ENCODE peak calls at places on chromosomes 16 and 17, in five cellular contexts. One of them, this sample, is unnamed.

GRCh38 chr17:64183815-64184397 is 54.0 kb upstream of the ERN1 start:
- DNase-seq in kidney epithelial cell: no peak
- DNase-seq in hepatocyte: no peak
- DNase-seq in lower lobe of right lung: no peak
- DNase-seq in OCI-LY7: no peak
- DNase-seq in this sample: no peak

GRCh38 chr16:4319454-4319853 is 3.6 kb downstream of the GLIS2 start:
- DNase-seq in kidney epithelial cell: no peak
- DNase-seq in hepatocyte: no peak
- DNase-seq in lower lobe of right lung: no peak
- DNase-seq in OCI-LY7: peak; percentile 21
- DNase-seq in this sample: no peak

GRCh38 chr16:54750249-54750648 is 180.4 kb upstream of the IRX5 start:
- DNase-seq in kidney epithelial cell: no peak
- DNase-seq in hepatocyte: no peak
- DNase-seq in lower lobe of right lung: no peak
- DNase-seq in OCI-LY7: no peak
- DNase-seq in this sample: no peak

GRCh38 chr17:44901323-44901965 is 2.2 kb upstream of the EFTUD2 start:
- DNase-seq in kidney epithelial cell: no peak
- DNase-seq in hepatocyte: no peak
- DNase-seq in lower lobe of right lung: no peak
- DNase-seq in OCI-LY7: no peak
- DNase-seq in this sample: no peak

GRCh38 chr16:4771646-4772045 is 4.7 kb upstream of the ZNF500 start:
- DNase-seq in kidney epithelial cell: no peak
- DNase-seq in hepatocyte: no peak
- DNase-seq in lower lobe of right lung: no peak
- DNase-seq in OCI-LY7: no peak
- DNase-seq in this sample: no peak

GRCh38 chr16:14024300-14024699 is 46.8 kb upstream of the MRTFB start:
- DNase-seq in kidney epithelial cell: no peak
- DNase-seq in hepatocyte: no peak
- DNase-seq in lower lobe of right lung: no peak
- DNase-seq in OCI-LY7: peak; percentile 15
- DNase-seq in this sample: no peak

GRCh38 chr17:1907818-1908698 is 78.3 kb downstream of the RPA1 start:
- DNase-seq in kidney epithelial cell: no peak
- DNase-seq in hepatocyte: peak; percentile 54
- DNase-seq in lower lobe of right lung: no peak
- DNase-seq in OCI-LY7: peak; percentile 41
- DNase-seq in this sample: no peak

GRCh38 chr17:54891176-54891821 is 9.4 kb upstream of the TOM1L1 start:
- DNase-seq in kidney epithelial cell: no peak
- DNase-seq in hepatocyte: peak; percentile 85
- DNase-seq in lower lobe of right lung: no peak
- DNase-seq in OCI-LY7: peak; percentile 32
- DNase-seq in this sample: no peak

GRCh38 chr16:23365602-23366240 is 63.6 kb downstream of the SCNN1B start:
- DNase-seq in kidney epithelial cell: no peak
- DNase-seq in hepatocyte: no peak
- DNase-seq in lower lobe of right lung: no peak
- DNase-seq in OCI-LY7: peak; percentile 69
- DNase-seq in this sample: peak; percentile 1

GRCh38 chr17:60525347-60525623 is 757 bp downstream of the APPBP2 start:
- DNase-seq in kidney epithelial cell: no peak
- DNase-seq in hepatocyte: peak; percentile 40
- DNase-seq in lower lobe of right lung: no peak
- DNase-seq in OCI-LY7: no peak
- DNase-seq in this sample: no peak

GRCh38 chr17:4672726-4673125 is 31.2 kb downstream of the PELP1 start:
- DNase-seq in kidney epithelial cell: no peak
- DNase-seq in hepatocyte: no peak
- DNase-seq in lower lobe of right lung: no peak
- DNase-seq in OCI-LY7: no peak
- DNase-seq in this sample: no peak

GRCh38 chr17:49851387-49852291 is 3.8 kb upstream of the TAC4 start:
- DNase-seq in kidney epithelial cell: no peak
- DNase-seq in hepatocyte: peak; percentile 79
- DNase-seq in lower lobe of right lung: peak; percentile 85
- DNase-seq in OCI-LY7: peak; percentile 54
- DNase-seq in this sample: no peak

GRCh38 chr16:1916654-1916990 is 1.6 kb downstream of the HS3ST6 start:
- DNase-seq in kidney epithelial cell: no peak
- DNase-seq in hepatocyte: no peak
- DNase-seq in lower lobe of right lung: no peak
- DNase-seq in OCI-LY7: no peak
- DNase-seq in this sample: no peak

GRCh38 chr16:66387817-66388332 is 21.4 kb downstream of the CDH5 start:
- DNase-seq in kidney epithelial cell: no peak
- DNase-seq in hepatocyte: no peak
- DNase-seq in lower lobe of right lung: no peak
- DNase-seq in OCI-LY7: no peak
- DNase-seq in this sample: no peak

GRCh38 chr16:9238346-9238745 is 146.9 kb downstream of the HAPSTR1 start:
- DNase-seq in kidney epithelial cell: no peak
- DNase-seq in hepatocyte: no peak
- DNase-seq in lower lobe of right lung: no peak
- DNase-seq in OCI-LY7: no peak
- DNase-seq in this sample: no peak

GRCh38 chr17:17663160-17664072 is 17.8 kb upstream of the RAI1 start:
- DNase-seq in kidney epithelial cell: peak; percentile 98
- DNase-seq in hepatocyte: peak; percentile 92
- DNase-seq in lower lobe of right lung: peak; percentile 55
- DNase-seq in OCI-LY7: peak; percentile 39
- DNase-seq in this sample: no peak

GRCh38 chr17:47999612-48000011 is 28.7 kb downstream of the CDK5RAP3 start:
- DNase-seq in kidney epithelial cell: no peak
- DNase-seq in hepatocyte: no peak
- DNase-seq in lower lobe of right lung: peak; percentile 32
- DNase-seq in OCI-LY7: no peak
- DNase-seq in this sample: no peak

GRCh38 chr16:69861276-69862030 is 89.7 kb upstream of the CLEC18A start:
- DNase-seq in kidney epithelial cell: no peak
- DNase-seq in hepatocyte: peak; percentile 57
- DNase-seq in lower lobe of right lung: no peak
- DNase-seq in OCI-LY7: no peak
- DNase-seq in this sample: no peak

GRCh38 chr17:68460715-68461114 is 3.4 kb upstream of the WIPI1 start:
- DNase-seq in kidney epithelial cell: no peak
- DNase-seq in hepatocyte: no peak
- DNase-seq in lower lobe of right lung: no peak
- DNase-seq in OCI-LY7: peak; percentile 51
- DNase-seq in this sample: no peak

GRCh38 chr17:57563968-57564367 is 181.1 kb downstream of the CCDC182 start:
- DNase-seq in kidney epithelial cell: no peak
- DNase-seq in hepatocyte: no peak
- DNase-seq in lower lobe of right lung: no peak
- DNase-seq in OCI-LY7: no peak
- DNase-seq in this sample: no peak

GRCh38 chr17:28552201-28552999 is at the start of gene UNC119:
- DNase-seq in kidney epithelial cell: no peak
- DNase-seq in hepatocyte: peak; percentile 96
- DNase-seq in lower lobe of right lung: peak; percentile 88
- DNase-seq in OCI-LY7: peak; percentile 86
- DNase-seq in this sample: peak; percentile 90

GRCh38 chr17:66143657-66144282 is 48.2 kb downstream of the CEP112 start:
- DNase-seq in kidney epithelial cell: no peak
- DNase-seq in hepatocyte: no peak
- DNase-seq in lower lobe of right lung: no peak
- DNase-seq in OCI-LY7: no peak
- DNase-seq in this sample: no peak

GRCh38 chr17:78154903-78155811 is 9.0 kb downstream of the C17orf99 start:
- DNase-seq in kidney epithelial cell: no peak
- DNase-seq in hepatocyte: no peak
- DNase-seq in lower lobe of right lung: no peak
- DNase-seq in OCI-LY7: peak; percentile 79
- DNase-seq in this sample: no peak

GRCh38 chr17:46013502-46014165 is 14.6 kb downstream of the STH start:
- DNase-seq in kidney epithelial cell: no peak
- DNase-seq in hepatocyte: no peak
- DNase-seq in lower lobe of right lung: no peak
- DNase-seq in OCI-LY7: no peak
- DNase-seq in this sample: no peak

GRCh38 chr17:48483004-48483403 is 47.8 kb downstream of the HOXB1 start:
- DNase-seq in kidney epithelial cell: no peak
- DNase-seq in hepatocyte: no peak
- DNase-seq in lower lobe of right lung: no peak
- DNase-seq in OCI-LY7: no peak
- DNase-seq in this sample: no peak

GRCh38 chr17:31096106-31096436 is 1.3 kb downstream of the NF1 start:
- DNase-seq in kidney epithelial cell: no peak
- DNase-seq in hepatocyte: no peak
- DNase-seq in lower lobe of right lung: no peak
- DNase-seq in OCI-LY7: no peak
- DNase-seq in this sample: no peak

DNA sequence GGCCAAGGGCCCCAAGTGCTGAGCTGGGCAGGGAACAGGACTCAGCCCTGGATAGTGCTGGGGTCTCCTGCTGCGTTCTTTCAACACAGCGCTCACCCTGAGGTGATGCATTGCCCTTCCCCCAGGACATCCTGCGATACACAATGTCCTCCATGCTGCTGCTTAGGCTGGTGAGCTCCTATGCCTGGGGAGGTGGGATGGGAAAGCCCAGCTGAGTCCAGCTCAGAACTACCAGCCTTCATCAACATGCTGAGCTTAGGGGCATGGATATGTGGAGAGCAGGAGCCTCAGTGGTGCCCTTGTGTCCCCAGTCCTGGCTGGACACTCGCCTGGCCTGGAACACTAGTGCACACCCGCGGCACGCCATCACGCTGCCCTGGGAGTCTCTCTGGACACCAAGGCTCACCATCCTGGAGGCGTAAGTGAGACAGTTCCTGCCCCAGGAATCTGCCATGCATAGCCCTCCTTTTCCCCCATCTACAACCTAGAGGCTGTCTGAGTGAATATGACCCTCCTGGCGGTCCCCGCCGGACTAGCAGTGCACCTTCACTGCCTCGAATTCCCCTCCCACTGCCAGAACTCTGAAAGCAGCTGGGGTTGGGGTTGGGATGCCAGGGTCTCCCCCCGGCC is 710 bp downstream of the ZACN start:
- DNase-seq in kidney epithelial cell: no peak
- DNase-seq in hepatocyte: no peak
- DNase-seq in lower lobe of right lung: no peak
- DNase-seq in OCI-LY7: peak; percentile 36
- DNase-seq in this sample: peak; percentile 83
- TF ChIP-seq CTCF in kidney epithelial cell: peak; percentile 14
- TF ChIP-seq CTCF in hepatocyte: no peak
- TF ChIP-seq CTCF in lower lobe of right lung: no peak
- TF ChIP-seq CTCF in OCI-LY7: no peak
- TF ChIP-seq CTCF in this sample: peak; percentile 24

DNA sequence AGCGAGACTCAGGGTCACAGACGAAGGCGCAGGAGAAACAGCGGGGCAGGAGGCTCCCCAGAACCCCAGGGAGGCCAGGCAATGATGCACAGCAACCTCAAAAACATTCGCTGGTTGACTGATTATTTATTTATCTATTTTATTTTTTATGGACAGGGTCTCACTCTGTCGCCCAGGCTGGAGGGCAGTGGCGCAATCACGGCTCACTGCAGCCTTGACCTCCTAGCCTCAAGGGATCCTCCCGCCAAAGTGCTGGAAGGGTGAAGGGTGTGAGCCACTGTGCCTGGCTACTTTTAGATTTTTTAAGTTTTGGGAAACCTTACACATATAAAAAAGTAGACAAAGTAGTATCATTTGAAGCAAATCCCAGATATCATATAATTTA is 83.5 kb downstream of the ZNF778 start:
- DNase-seq in kidney epithelial cell: no peak
- DNase-seq in hepatocyte: no peak
- DNase-seq in lower lobe of right lung: no peak
- DNase-seq in OCI-LY7: no peak
- DNase-seq in this sample: no peak
- TF ChIP-seq CTCF in kidney epithelial cell: no peak
- TF ChIP-seq CTCF in hepatocyte: no peak
- TF ChIP-seq CTCF in lower lobe of right lung: no peak
- TF ChIP-seq CTCF in OCI-LY7: no peak
- TF ChIP-seq CTCF in this sample: no peak

DNA sequence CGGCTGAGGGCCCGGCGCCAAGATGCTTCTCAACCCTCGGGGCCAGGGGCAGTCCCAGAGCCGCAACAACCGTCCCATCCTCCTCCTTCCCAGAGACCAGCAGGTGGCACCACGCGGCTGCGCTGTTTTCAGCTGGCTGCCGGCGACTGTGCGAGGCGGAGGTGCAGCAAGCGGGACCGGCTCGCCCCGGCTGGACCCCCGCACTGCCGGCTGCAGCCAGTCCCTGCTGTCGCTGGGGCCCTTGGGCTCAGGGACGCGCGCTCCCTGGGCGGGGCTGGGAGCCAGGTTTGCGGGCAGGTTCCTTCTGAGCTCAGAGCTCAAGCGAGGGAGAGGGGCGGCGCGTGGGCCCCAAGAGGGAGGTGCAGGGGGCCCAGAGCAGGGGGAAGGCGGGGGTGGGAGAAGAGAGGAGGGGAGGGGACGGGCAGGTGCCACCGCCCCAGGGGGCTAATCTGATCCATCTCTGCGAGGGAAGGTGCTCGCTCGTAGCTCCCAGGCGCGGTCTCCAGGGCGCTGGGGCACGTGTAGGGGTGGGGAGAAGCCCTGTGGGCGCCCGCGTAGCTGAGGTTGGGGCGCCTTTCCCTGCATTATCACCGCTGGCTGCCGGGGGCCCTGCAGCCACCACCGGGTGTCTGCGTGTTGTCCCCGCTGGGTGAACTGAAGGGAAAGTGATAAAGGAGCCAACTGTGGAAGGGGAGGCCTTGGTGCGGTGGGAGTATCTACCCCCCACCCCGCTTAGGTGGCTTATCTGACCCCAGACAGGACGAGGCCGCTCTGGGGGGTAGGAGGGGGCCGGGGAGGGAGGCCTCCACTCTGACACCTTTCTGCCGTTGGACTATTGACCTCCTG is 24.2 kb downstream of the STAT5A start:
- DNase-seq in kidney epithelial cell: no peak
- DNase-seq in hepatocyte: peak; percentile 93
- DNase-seq in lower lobe of right lung: peak; percentile 88
- DNase-seq in OCI-LY7: peak; percentile 78
- DNase-seq in this sample: no peak
- TF ChIP-seq CTCF in kidney epithelial cell: peak; percentile 64
- TF ChIP-seq CTCF in hepatocyte: peak; percentile 66
- TF ChIP-seq CTCF in lower lobe of right lung: peak; percentile 67
- TF ChIP-seq CTCF in OCI-LY7: peak; percentile 83
- TF ChIP-seq CTCF in this sample: peak; percentile 81

GRCh38 chr16:30004811-30005242 is 6.0 kb downstream of the DOC2A start:
- DNase-seq in kidney epithelial cell: no peak
- DNase-seq in hepatocyte: no peak
- DNase-seq in lower lobe of right lung: no peak
- DNase-seq in OCI-LY7: no peak
- DNase-seq in this sample: no peak

GRCh38 chr16:30004424-30004776 is 6.4 kb downstream of the DOC2A start:
- DNase-seq in kidney epithelial cell: no peak
- DNase-seq in hepatocyte: no peak
- DNase-seq in lower lobe of right lung: peak; percentile 51
- DNase-seq in OCI-LY7: no peak
- DNase-seq in this sample: no peak

GRCh38 chr16:30006659-30007377 is 4.0 kb downstream of the DOC2A start:
- DNase-seq in kidney epithelial cell: no peak
- DNase-seq in hepatocyte: no peak
- DNase-seq in lower lobe of right lung: no peak
- DNase-seq in OCI-LY7: no peak
- DNase-seq in this sample: peak; percentile 93

GRCh38 chr16:30006095-30006473 is 4.7 kb downstream of the DOC2A start:
- DNase-seq in kidney epithelial cell: no peak
- DNase-seq in hepatocyte: no peak
- DNase-seq in lower lobe of right lung: no peak
- DNase-seq in OCI-LY7: no peak
- DNase-seq in this sample: peak; percentile 90

GRCh38 chr16:30005341-30006094 is 5.3 kb downstream of the DOC2A start:
- DNase-seq in kidney epithelial cell: no peak
- DNase-seq in hepatocyte: peak; percentile 61
- DNase-seq in lower lobe of right lung: no peak
- DNase-seq in OCI-LY7: peak; percentile 59
- DNase-seq in this sample: no peak
- TF ChIP-seq CTCF in kidney epithelial cell: peak; percentile 83
- TF ChIP-seq CTCF in hepatocyte: peak; percentile 65
- TF ChIP-seq CTCF in lower lobe of right lung: peak; percentile 85
- TF ChIP-seq CTCF in OCI-LY7: peak; percentile 82
- TF ChIP-seq CTCF in this sample: peak; percentile 86

This sample was measured in chondrocyte.